ENCODE peak calls at places on chromosomes 7 and 10, in seven cellular contexts. One of them, this sample, is unnamed.
A peak's percentile ranks its signal among the peaks of the same experiment; 100 is the strongest.

GRCh38 chr7:112104153-112104552 is 102.0 kb downstream of the DOCK4 start:
- DNase-seq in IMR-90: no peak
- DNase-seq in cardiac muscle cell: no peak
- DNase-seq in psoas muscle: no peak
- DNase-seq in OCI-LY7: no peak
- DNase-seq in tibial artery: no peak
- DNase-seq in breast epithelium: no peak
- DNase-seq in this sample: no peak

GRCh38 chr7:92691578-92691977 is 101.4 kb upstream of the FAM133B start:
- DNase-seq in OCI-LY7: peak; percentile 75
- DNase-seq in cardiac muscle cell: peak; percentile 78
- DNase-seq in IMR-90: peak; percentile 76
- DNase-seq in tibial artery: no peak
- DNase-seq in breast epithelium: no peak
- DNase-seq in psoas muscle: no peak
- DNase-seq in this sample: no peak

GRCh38 chr7:104482362-104483042 is 154.1 kb downstream of the LHFPL3 start:
- DNase-seq in breast epithelium: no peak
- DNase-seq in IMR-90: no peak
- DNase-seq in OCI-LY7: no peak
- DNase-seq in cardiac muscle cell: no peak
- DNase-seq in psoas muscle: no peak
- DNase-seq in tibial artery: no peak
- DNase-seq in this sample: peak; percentile 92

GRCh38 chr7:142440219-142441073 is 182.6 kb upstream of the PRSS58 start:
- DNase-seq in psoas muscle: no peak
- DNase-seq in OCI-LY7: no peak
- DNase-seq in cardiac muscle cell: peak; percentile 67
- DNase-seq in IMR-90: peak; percentile 85
- DNase-seq in tibial artery: no peak
- DNase-seq in breast epithelium: no peak
- DNase-seq in this sample: no peak

GRCh38 chr7:25360471-25360870 is 132.2 kb upstream of the NPVF start:
- DNase-seq in breast epithelium: no peak
- DNase-seq in OCI-LY7: no peak
- DNase-seq in psoas muscle: no peak
- DNase-seq in IMR-90: no peak
- DNase-seq in tibial artery: no peak
- DNase-seq in cardiac muscle cell: no peak
- DNase-seq in this sample: no peak

GRCh38 chr10:4909118-4909517 is 54.1 kb upstream of the AKR1C1 start:
- DNase-seq in IMR-90: no peak
- DNase-seq in breast epithelium: no peak
- DNase-seq in cardiac muscle cell: no peak
- DNase-seq in OCI-LY7: no peak
- DNase-seq in tibial artery: no peak
- DNase-seq in psoas muscle: no peak
- DNase-seq in this sample: no peak

GRCh38 chr7:57638651-57639050 is 188.7 kb downstream of the ZNF716 start:
- DNase-seq in cardiac muscle cell: no peak
- DNase-seq in OCI-LY7: no peak
- DNase-seq in psoas muscle: no peak
- DNase-seq in tibial artery: no peak
- DNase-seq in IMR-90: no peak
- DNase-seq in breast epithelium: peak; percentile 5
- DNase-seq in this sample: no peak

GRCh38 chr7:23687011-23687410 is 7.0 kb downstream of the FAM221A start:
- DNase-seq in cardiac muscle cell: no peak
- DNase-seq in tibial artery: no peak
- DNase-seq in IMR-90: peak; percentile 43
- DNase-seq in OCI-LY7: no peak
- DNase-seq in psoas muscle: no peak
- DNase-seq in breast epithelium: no peak
- DNase-seq in this sample: peak; percentile 69

GRCh38 chr7:149669121-149669818 is 104.1 kb downstream of the ZNF467 start:
- DNase-seq in breast epithelium: no peak
- DNase-seq in IMR-90: peak; percentile 19
- DNase-seq in psoas muscle: no peak
- DNase-seq in tibial artery: no peak
- DNase-seq in OCI-LY7: peak; percentile 2
- DNase-seq in cardiac muscle cell: peak; percentile 58
- DNase-seq in this sample: no peak

GRCh38 chr7:116616555-116617059 is 55.4 kb upstream of the MET start:
- DNase-seq in OCI-LY7: no peak
- DNase-seq in cardiac muscle cell: peak; percentile 67
- DNase-seq in IMR-90: peak; percentile 36
- DNase-seq in tibial artery: no peak
- DNase-seq in psoas muscle: no peak
- DNase-seq in breast epithelium: no peak
- DNase-seq in this sample: no peak

GRCh38 chr10:125868372-125868975 is 12.6 kb downstream of the DHX32 start:
- DNase-seq in OCI-LY7: peak; percentile 41
- DNase-seq in IMR-90: peak; percentile 65
- DNase-seq in psoas muscle: no peak
- DNase-seq in cardiac muscle cell: peak; percentile 59
- DNase-seq in breast epithelium: no peak
- DNase-seq in tibial artery: no peak
- DNase-seq in this sample: no peak

GRCh38 chr7:102424787-102425218 is 8.6 kb upstream of the ORAI2 start:
- DNase-seq in cardiac muscle cell: no peak
- DNase-seq in psoas muscle: no peak
- DNase-seq in tibial artery: no peak
- DNase-seq in breast epithelium: no peak
- DNase-seq in IMR-90: no peak
- DNase-seq in OCI-LY7: peak; percentile 47
- DNase-seq in this sample: no peak

GRCh38 chr7:102425639-102426267 is 7.6 kb upstream of the ORAI2 start:
- DNase-seq in tibial artery: no peak
- DNase-seq in psoas muscle: peak; percentile 39
- DNase-seq in OCI-LY7: peak; percentile 94
- DNase-seq in cardiac muscle cell: no peak
- DNase-seq in IMR-90: no peak
- DNase-seq in breast epithelium: peak; percentile 42
- DNase-seq in this sample: no peak

GRCh38 chr7:102421706-102422105 is 11.7 kb upstream of the ORAI2 start:
- DNase-seq in OCI-LY7: peak; percentile 54
- DNase-seq in cardiac muscle cell: no peak
- DNase-seq in IMR-90: no peak
- DNase-seq in tibial artery: no peak
- DNase-seq in breast epithelium: no peak
- DNase-seq in psoas muscle: no peak
- DNase-seq in this sample: no peak

GRCh38 chr7:102426268-102427031 is 6.9 kb upstream of the ORAI2 start:
- DNase-seq in cardiac muscle cell: no peak
- DNase-seq in breast epithelium: no peak
- DNase-seq in psoas muscle: no peak
- DNase-seq in tibial artery: no peak
- DNase-seq in IMR-90: no peak
- DNase-seq in OCI-LY7: peak; percentile 89
- DNase-seq in this sample: no peak

DNA sequence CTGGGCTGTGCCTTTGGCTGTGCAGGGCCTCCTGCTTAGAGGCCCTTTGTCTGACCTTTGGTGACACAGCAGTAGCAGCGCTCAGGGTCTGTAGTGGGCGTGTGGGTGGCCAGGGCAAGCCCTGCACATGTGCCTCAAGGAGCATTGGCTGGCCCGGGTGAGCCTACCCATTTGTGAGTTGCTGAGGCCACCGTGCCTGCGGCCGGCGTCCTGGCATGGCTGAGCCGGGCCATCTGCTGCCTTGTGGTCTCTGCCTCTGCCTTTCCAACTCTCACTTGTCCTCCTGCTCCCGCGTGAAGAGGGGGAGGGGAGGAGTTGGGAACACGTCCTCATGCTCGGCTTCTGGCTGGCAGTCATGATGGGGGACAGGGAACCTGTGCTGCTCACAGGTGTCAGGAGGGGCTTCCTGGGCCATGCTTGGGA is 9.2 kb upstream of the ORAI2 start:
- DNase-seq in cardiac muscle cell: no peak
- DNase-seq in OCI-LY7: peak; percentile 42
- DNase-seq in psoas muscle: no peak
- DNase-seq in breast epithelium: no peak
- DNase-seq in IMR-90: no peak
- DNase-seq in tibial artery: no peak
- DNase-seq in this sample: no peak
- H3K4me1 ChIP-seq in cardiac muscle cell: no peaks in the 10 kb centered on the region
- H3K4me1 ChIP-seq in OCI-LY7: peaks cover 90% of the 10 kb centered on the region
- H3K4me1 ChIP-seq in psoas muscle: no peaks in the 10 kb centered on the region
- H3K4me1 ChIP-seq in breast epithelium: no peaks in the 10 kb centered on the region
- H3K4me1 ChIP-seq in IMR-90: no peaks in the 10 kb centered on the region
- H3K4me1 ChIP-seq in tibial artery: no peaks in the 10 kb centered on the region
- H3K4me1 ChIP-seq in this sample: no peaks in the 10 kb centered on the region

DNA sequence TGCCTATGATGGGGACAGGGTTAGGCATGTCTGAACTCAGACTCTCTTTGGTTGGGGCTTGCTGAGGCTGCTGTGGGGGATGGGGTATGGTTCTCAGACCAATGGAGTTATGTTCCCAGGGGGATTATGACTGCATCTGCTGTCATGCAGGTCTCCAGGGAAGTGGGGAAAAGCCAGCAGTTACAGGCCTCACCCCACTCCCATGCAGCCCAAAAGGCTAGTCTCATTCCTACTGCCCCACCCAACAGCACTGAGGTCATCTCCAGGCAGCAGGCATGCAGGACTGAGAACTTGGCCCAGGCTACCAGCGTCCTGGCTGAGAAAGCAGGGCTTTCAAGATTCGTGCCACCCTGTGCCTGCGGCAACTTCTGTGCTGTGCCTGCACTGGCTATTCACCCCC is 373.3 kb downstream of the HTR7 start:
- DNase-seq in breast epithelium: no peak
- DNase-seq in IMR-90: no peak
- DNase-seq in OCI-LY7: no peak
- DNase-seq in tibial artery: no peak
- DNase-seq in cardiac muscle cell: no peak
- DNase-seq in psoas muscle: no peak
- DNase-seq in this sample: no peak
- H3K27ac ChIP-seq in breast epithelium: no peak overlapping the region
- H3K27ac ChIP-seq in IMR-90: no peak overlapping the region
- H3K27ac ChIP-seq in OCI-LY7: no peak overlapping the region
- H3K27ac ChIP-seq in tibial artery: no peak overlapping the region
- H3K27ac ChIP-seq in cardiac muscle cell: no peak overlapping the region
- H3K27ac ChIP-seq in psoas muscle: no peak overlapping the region
- H3K27ac ChIP-seq in this sample: no peak overlapping the region

DNA sequence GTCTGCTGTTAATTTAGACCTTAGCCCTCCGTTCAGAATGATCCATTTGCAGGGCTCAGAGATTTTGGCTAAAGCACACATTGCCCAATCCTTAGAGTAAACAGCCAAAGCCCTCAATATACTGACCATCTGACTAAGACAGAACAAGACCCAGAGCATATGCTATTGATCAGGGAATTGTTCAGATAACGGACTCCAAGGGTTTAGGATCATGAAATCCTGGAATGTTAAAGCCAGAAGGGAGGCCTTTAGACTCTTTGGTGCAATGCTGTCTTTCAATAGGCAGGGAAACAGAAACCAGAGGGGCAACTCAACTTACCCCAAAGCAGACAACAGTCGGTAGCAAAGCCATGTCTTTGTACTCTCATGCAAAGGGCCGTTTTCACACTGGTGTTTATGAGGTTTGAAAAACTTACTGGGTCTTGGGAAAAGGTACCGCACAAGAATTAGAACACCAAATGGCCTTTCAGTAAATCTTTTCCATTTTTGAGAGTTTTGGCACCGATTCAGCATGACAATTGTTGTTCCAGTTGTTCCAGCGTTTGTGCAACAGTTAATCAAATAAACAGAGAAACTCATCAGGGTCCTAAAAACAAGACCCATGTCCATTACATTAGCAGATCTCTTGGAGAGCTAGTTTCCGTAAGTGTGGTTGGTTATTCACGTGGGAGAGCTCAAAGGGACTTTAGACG is 94.2 kb upstream of the AGBL3 start:
- DNase-seq in breast epithelium: no peak
- DNase-seq in cardiac muscle cell: peak; percentile 28
- DNase-seq in tibial artery: no peak
- DNase-seq in IMR-90: peak; percentile 54
- DNase-seq in OCI-LY7: no peak
- DNase-seq in psoas muscle: no peak
- DNase-seq in this sample: no peak
- H3K4me1 ChIP-seq in breast epithelium: no peaks in the 10 kb centered on the region
- H3K4me1 ChIP-seq in cardiac muscle cell: peaks cover 4% of the 10 kb centered on the region
- H3K4me1 ChIP-seq in tibial artery: peaks cover 75% of the 10 kb centered on the region
- H3K4me1 ChIP-seq in IMR-90: peaks cover 28% of the 10 kb centered on the region
- H3K4me1 ChIP-seq in OCI-LY7: no peaks in the 10 kb centered on the region
- H3K4me1 ChIP-seq in psoas muscle: peaks cover 10% of the 10 kb centered on the region
- H3K4me1 ChIP-seq in this sample: no peaks in the 10 kb centered on the region

DNA sequence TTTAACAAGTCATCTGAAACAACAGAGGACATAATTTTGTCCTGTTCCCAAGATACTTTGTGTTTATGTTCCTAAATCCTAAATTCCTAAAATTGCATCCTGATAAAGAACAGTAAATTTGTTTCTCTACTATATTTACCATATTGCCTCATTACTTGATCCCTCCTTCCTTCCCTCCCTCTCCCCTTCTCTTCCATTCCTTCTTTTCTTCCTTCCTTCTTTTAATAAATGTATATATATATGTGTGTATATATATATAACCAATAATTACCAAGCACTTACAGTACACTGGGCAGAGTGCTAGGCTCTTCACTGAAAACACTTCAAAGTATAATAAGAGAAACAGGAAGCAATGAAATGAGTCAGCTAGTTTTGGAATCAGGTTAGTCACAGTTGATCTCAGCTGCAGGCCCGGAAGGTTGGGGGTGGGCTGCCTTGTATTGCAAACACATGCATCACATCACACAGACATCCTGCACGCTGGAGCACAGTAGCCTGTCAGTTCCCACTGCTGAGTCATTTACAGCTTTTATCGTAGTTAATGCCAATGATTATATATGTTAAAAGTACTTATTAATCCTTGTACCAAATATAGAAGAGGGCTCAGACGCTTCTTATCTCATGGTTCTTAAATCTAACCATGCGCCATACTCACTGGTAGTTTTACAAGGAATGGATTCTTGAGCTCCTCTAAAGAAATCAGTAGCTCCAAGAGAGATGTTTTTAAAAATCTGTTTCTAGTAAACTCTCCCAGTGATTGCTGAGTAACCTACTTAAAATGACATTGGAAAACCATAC is 551.7 kb downstream of the GRM8 start:
- DNase-seq in psoas muscle: no peak
- DNase-seq in OCI-LY7: no peak
- DNase-seq in cardiac muscle cell: peak; percentile 96
- DNase-seq in breast epithelium: no peak
- DNase-seq in IMR-90: peak; percentile 78
- DNase-seq in tibial artery: no peak
- DNase-seq in this sample: no peak
- H3K27ac ChIP-seq in psoas muscle: no peak overlapping the region
- H3K27ac ChIP-seq in OCI-LY7: no peak overlapping the region
- H3K27ac ChIP-seq in cardiac muscle cell: no peak overlapping the region
- H3K27ac ChIP-seq in breast epithelium: no peak overlapping the region
- H3K27ac ChIP-seq in IMR-90: no peak overlapping the region
- H3K27ac ChIP-seq in tibial artery: no peak overlapping the region
- H3K27ac ChIP-seq in this sample: no peak overlapping the region

DNA sequence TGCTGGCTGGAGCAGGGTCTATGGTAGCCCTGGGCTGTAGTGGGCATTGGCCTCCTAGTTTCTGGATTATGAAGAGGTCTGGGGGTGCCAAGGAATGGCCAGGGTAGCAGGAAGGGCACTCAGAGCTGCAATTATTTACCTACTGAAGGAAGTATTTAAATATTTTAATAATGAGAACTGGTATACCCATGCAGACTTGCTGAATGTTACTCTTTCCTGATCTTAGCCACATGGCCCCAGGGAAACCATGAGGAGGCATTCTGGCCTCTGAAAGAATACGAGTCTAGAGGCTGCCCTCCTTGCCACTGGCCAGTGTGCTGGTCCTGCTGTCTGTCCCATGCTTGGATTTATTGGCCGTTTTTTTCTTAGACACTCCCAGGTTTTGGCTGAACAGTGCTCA is 599.7 kb downstream of the LRMDA start:
- DNase-seq in OCI-LY7: no peak
- DNase-seq in tibial artery: no peak
- DNase-seq in breast epithelium: no peak
- DNase-seq in cardiac muscle cell: no peak
- DNase-seq in psoas muscle: no peak
- DNase-seq in IMR-90: no peak
- DNase-seq in this sample: no peak
- H3K4me1 ChIP-seq in OCI-LY7: no peaks in the 10 kb centered on the region
- H3K4me1 ChIP-seq in tibial artery: peaks cover 29% of the 10 kb centered on the region
- H3K4me1 ChIP-seq in breast epithelium: peaks cover 11% of the 10 kb centered on the region
- H3K4me1 ChIP-seq in cardiac muscle cell: peaks cover 17% of the 10 kb centered on the region
- H3K4me1 ChIP-seq in psoas muscle: peaks cover 3% of the 10 kb centered on the region
- H3K4me1 ChIP-seq in IMR-90: no peaks in the 10 kb centered on the region
- H3K4me1 ChIP-seq in this sample: peaks cover 12% of the 10 kb centered on the region

This sample was measured in pancreas.